ENCODE peak calls at places on chromosomes 4 and X, in five cellular contexts. One of them, this sample, is unnamed. For H3K4me1, the result is how much of the 10 kb centered on the place peaks cover.

GRCh38 chrX:46840946-46841740 is 4.3 kb downstream of the RP2 start:
- DNase-seq in prostate gland: no peak
- DNase-seq in Peyer's patch: no peak
- DNase-seq in colonic mucosa: no peak
- DNase-seq in tibial nerve: no peak
- DNase-seq in this sample: no peak

GRCh38 chrX:26783512-26784225 is 567.7 kb downstream of the MAGEB5 start:
- DNase-seq in prostate gland: no peak
- DNase-seq in Peyer's patch: no peak
- DNase-seq in colonic mucosa: peak
- DNase-seq in tibial nerve: no peak
- DNase-seq in this sample: no peak

GRCh38 chrX:117543885-117544284 is 572.7 kb downstream of the KLHL13 start:
- DNase-seq in prostate gland: peak
- DNase-seq in Peyer's patch: no peak
- DNase-seq in colonic mucosa: no peak
- DNase-seq in tibial nerve: no peak
- DNase-seq in this sample: no peak

GRCh38 chr4:78876568-78877320 is 62.5 kb downstream of the PAQR3 start:
- DNase-seq in prostate gland: no peak
- DNase-seq in Peyer's patch: no peak
- DNase-seq in colonic mucosa: no peak
- DNase-seq in tibial nerve: no peak
- DNase-seq in this sample: no peak

GRCh38 chr4:168621806-168622589 is 125.1 kb downstream of the PALLD start:
- DNase-seq in prostate gland: no peak
- DNase-seq in Peyer's patch: no peak
- DNase-seq in colonic mucosa: no peak
- DNase-seq in tibial nerve: no peak
- DNase-seq in this sample: no peak

GRCh38 chr4:36235306-36235705 is 9.0 kb downstream of the ARAP2 start:
- DNase-seq in prostate gland: no peak
- DNase-seq in Peyer's patch: peak
- DNase-seq in colonic mucosa: no peak
- DNase-seq in tibial nerve: no peak
- DNase-seq in this sample: no peak

GRCh38 chr4:156774422-156774821 is 197.2 kb downstream of the PDGFC start:
- DNase-seq in prostate gland: no peak
- DNase-seq in Peyer's patch: no peak
- DNase-seq in colonic mucosa: no peak
- DNase-seq in tibial nerve: no peak
- DNase-seq in this sample: no peak

GRCh38 chr4:79294064-79294463 is 31.8 kb downstream of the NAA11 start:
- DNase-seq in prostate gland: no peak
- DNase-seq in Peyer's patch: no peak
- DNase-seq in colonic mucosa: peak
- DNase-seq in tibial nerve: no peak
- DNase-seq in this sample: no peak

GRCh38 chrX:76398970-76399369 is 28.5 kb upstream of the MAGEE1 start:
- DNase-seq in prostate gland: no peak
- DNase-seq in Peyer's patch: no peak
- DNase-seq in colonic mucosa: no peak
- DNase-seq in tibial nerve: no peak
- DNase-seq in this sample: no peak

GRCh38 chrX:69505772-69506616 is 1.9 kb downstream of the NALF2 start:
- DNase-seq in prostate gland: no peak
- DNase-seq in Peyer's patch: no peak
- DNase-seq in colonic mucosa: no peak
- DNase-seq in tibial nerve: no peak
- DNase-seq in this sample: no peak

GRCh38 chrX:9687899-9688298 is 77.7 kb downstream of the GPR143 start:
- DNase-seq in prostate gland: no peak
- DNase-seq in Peyer's patch: no peak
- DNase-seq in colonic mucosa: no peak
- DNase-seq in tibial nerve: no peak
- DNase-seq in this sample: no peak

GRCh38 chrX:140949231-140949630 is 53.2 kb upstream of the SPANXB1 start:
- DNase-seq in prostate gland: no peak
- DNase-seq in Peyer's patch: no peak
- DNase-seq in colonic mucosa: no peak
- DNase-seq in tibial nerve: no peak
- DNase-seq in this sample: no peak

GRCh38 chr4:96599752-96600151 is 759.9 kb downstream of the PDHA2 start:
- DNase-seq in prostate gland: no peak
- DNase-seq in Peyer's patch: no peak
- DNase-seq in colonic mucosa: no peak
- DNase-seq in tibial nerve: no peak
- DNase-seq in this sample: no peak

GRCh38 chr4:79338148-79338547 is 12.3 kb upstream of the NAA11 start:
- DNase-seq in prostate gland: no peak
- DNase-seq in Peyer's patch: no peak
- DNase-seq in colonic mucosa: no peak
- DNase-seq in tibial nerve: no peak
- DNase-seq in this sample: no peak

GRCh38 chr4:108834787-108835384 is 72.0 kb upstream of the ETNPPL start:
- DNase-seq in prostate gland: no peak
- DNase-seq in Peyer's patch: no peak
- DNase-seq in colonic mucosa: no peak
- DNase-seq in tibial nerve: no peak
- DNase-seq in this sample: no peak

GRCh38 chr4:5895287-5895686 is 2.4 kb upstream of the CRMP1 start:
- DNase-seq in prostate gland: no peak
- DNase-seq in Peyer's patch: no peak
- DNase-seq in colonic mucosa: no peak
- DNase-seq in tibial nerve: no peak
- DNase-seq in this sample: no peak

GRCh38 chr4:78734451-78735003 is 41.6 kb upstream of the BMP2K start:
- DNase-seq in prostate gland: no peak
- DNase-seq in Peyer's patch: no peak
- DNase-seq in colonic mucosa: no peak
- DNase-seq in tibial nerve: no peak
- DNase-seq in this sample: no peak

GRCh38 chr4:2933566-2934076 is 29.6 kb downstream of the NOP14 start:
- DNase-seq in prostate gland: no peak
- DNase-seq in Peyer's patch: peak
- DNase-seq in colonic mucosa: peak
- DNase-seq in tibial nerve: no peak
- DNase-seq in this sample: peak

GRCh38 chr4:182863501-182863900 is 53.7 kb downstream of the DCTD start:
- DNase-seq in prostate gland: no peak
- DNase-seq in Peyer's patch: no peak
- DNase-seq in colonic mucosa: no peak
- DNase-seq in tibial nerve: no peak
- DNase-seq in this sample: no peak

GRCh38 chr4:41573458-41574129 is 35.6 kb downstream of the LIMCH1 start:
- DNase-seq in prostate gland: no peak
- DNase-seq in Peyer's patch: no peak
- DNase-seq in colonic mucosa: no peak
- DNase-seq in tibial nerve: no peak
- DNase-seq in this sample: no peak

GRCh38 chr4:7821245-7822165 is 118.2 kb downstream of the AFAP1 start:
- DNase-seq in prostate gland: no peak
- DNase-seq in Peyer's patch: no peak
- DNase-seq in colonic mucosa: no peak
- DNase-seq in tibial nerve: no peak
- DNase-seq in this sample: no peak
- H3K4me1 ChIP-seq in prostate gland: under half
- H3K4me1 ChIP-seq in Peyer's patch: under half
- H3K4me1 ChIP-seq in colonic mucosa: under half
- H3K4me1 ChIP-seq in tibial nerve: under half
- H3K4me1 ChIP-seq in this sample: under half

GRCh38 chrX:31219174-31219573 is 147.3 kb upstream of the FTHL17 start:
- DNase-seq in prostate gland: no peak
- DNase-seq in Peyer's patch: no peak
- DNase-seq in colonic mucosa: no peak
- DNase-seq in tibial nerve: no peak
- DNase-seq in this sample: no peak
- H3K4me1 ChIP-seq in prostate gland: under half
- H3K4me1 ChIP-seq in Peyer's patch: under half
- H3K4me1 ChIP-seq in colonic mucosa: under half
- H3K4me1 ChIP-seq in tibial nerve: under half
- H3K4me1 ChIP-seq in this sample: under half

DNA sequence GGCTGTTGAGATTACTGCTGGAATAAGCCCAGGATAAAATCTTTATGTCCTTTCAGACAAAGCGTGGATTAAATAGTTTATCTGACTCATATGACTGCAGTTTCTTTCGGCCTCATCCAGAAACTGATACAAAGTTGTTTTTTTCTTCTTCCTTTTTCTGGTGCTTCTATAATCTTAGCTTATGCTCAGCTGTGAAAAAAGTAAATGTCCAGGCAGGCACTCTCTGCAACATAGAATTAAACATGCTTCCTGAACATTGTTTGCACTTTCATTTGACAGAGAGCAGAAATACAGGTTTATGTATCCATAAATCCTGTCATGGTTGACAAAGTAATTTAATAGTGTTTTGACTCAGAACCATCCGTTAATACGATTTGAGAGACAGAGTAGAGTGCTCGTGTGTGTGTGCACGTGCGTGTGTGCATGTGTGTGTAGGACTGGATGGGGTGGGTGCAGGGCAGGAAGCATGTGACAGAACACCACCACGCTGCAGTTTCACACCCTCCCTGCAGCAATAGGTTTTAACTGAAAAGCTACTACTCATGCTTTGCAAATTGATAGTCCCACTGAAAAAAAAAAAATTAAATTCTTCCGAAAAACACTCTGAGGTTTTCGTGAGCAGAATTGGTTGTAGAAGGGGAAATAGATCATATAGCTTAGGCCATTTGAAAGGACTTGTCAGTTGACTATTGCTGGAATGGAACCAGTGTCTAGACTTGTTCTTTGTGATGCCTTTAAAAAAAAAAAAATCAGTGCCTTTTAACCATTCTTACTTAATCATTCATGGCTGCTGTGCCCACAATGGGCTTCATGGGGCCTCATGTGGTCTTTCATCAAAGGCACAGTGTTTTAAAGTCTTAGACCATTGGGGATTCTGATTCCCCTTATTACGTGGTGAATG is 139.0 kb downstream of the AFF1 start:
- DNase-seq in prostate gland: peak
- DNase-seq in Peyer's patch: peak
- DNase-seq in colonic mucosa: peak
- DNase-seq in tibial nerve: peak
- DNase-seq in this sample: peak
- H3K4me1 ChIP-seq in prostate gland: under half
- H3K4me1 ChIP-seq in Peyer's patch: under half
- H3K4me1 ChIP-seq in colonic mucosa: under half
- H3K4me1 ChIP-seq in tibial nerve: under half
- H3K4me1 ChIP-seq in this sample: under half

DNA sequence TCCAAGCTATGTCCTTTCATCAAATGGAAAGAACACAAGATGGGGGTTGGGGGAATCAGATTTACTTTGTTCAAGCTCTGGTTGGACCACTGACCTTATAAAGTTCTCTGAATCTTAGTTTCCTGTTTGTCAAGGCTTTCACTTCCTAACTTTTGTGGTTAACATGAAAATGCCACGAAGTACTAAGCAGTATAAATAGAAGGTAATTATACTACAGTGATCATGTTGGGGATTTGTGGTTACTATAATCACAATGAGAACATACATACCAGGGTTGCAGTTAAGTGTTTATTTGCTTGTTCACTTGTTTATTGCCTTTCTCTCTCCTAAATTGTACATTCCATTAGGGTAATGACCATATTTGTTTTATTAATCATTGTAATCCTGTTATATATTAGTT is 53.2 kb downstream of the SPRY1 start:
- DNase-seq in prostate gland: no peak
- DNase-seq in Peyer's patch: no peak
- DNase-seq in colonic mucosa: no peak
- DNase-seq in tibial nerve: no peak
- DNase-seq in this sample: no peak
- H3K4me1 ChIP-seq in prostate gland: under half
- H3K4me1 ChIP-seq in Peyer's patch: under half
- H3K4me1 ChIP-seq in colonic mucosa: under half
- H3K4me1 ChIP-seq in tibial nerve: under half
- H3K4me1 ChIP-seq in this sample: under half

GRCh38 chr4:76210502-76210901 is 3.1 kb downstream of the SCARB2 start:
- DNase-seq in prostate gland: no peak
- DNase-seq in Peyer's patch: no peak
- DNase-seq in colonic mucosa: peak
- DNase-seq in tibial nerve: no peak
- DNase-seq in this sample: no peak

GRCh38 chr4:76206222-76206942 is 7.2 kb downstream of the SCARB2 start:
- DNase-seq in prostate gland: no peak
- DNase-seq in Peyer's patch: no peak
- DNase-seq in colonic mucosa: peak
- DNase-seq in tibial nerve: no peak
- DNase-seq in this sample: no peak

GRCh38 chr4:76209876-76210275 is 3.7 kb downstream of the SCARB2 start:
- DNase-seq in prostate gland: no peak
- DNase-seq in Peyer's patch: no peak
- DNase-seq in colonic mucosa: no peak
- DNase-seq in tibial nerve: no peak
- DNase-seq in this sample: no peak

GRCh38 chr4:76204936-76205335 is 8.7 kb downstream of the SCARB2 start:
- DNase-seq in prostate gland: no peak
- DNase-seq in Peyer's patch: no peak
- DNase-seq in colonic mucosa: peak
- DNase-seq in tibial nerve: no peak
- DNase-seq in this sample: no peak

DNA sequence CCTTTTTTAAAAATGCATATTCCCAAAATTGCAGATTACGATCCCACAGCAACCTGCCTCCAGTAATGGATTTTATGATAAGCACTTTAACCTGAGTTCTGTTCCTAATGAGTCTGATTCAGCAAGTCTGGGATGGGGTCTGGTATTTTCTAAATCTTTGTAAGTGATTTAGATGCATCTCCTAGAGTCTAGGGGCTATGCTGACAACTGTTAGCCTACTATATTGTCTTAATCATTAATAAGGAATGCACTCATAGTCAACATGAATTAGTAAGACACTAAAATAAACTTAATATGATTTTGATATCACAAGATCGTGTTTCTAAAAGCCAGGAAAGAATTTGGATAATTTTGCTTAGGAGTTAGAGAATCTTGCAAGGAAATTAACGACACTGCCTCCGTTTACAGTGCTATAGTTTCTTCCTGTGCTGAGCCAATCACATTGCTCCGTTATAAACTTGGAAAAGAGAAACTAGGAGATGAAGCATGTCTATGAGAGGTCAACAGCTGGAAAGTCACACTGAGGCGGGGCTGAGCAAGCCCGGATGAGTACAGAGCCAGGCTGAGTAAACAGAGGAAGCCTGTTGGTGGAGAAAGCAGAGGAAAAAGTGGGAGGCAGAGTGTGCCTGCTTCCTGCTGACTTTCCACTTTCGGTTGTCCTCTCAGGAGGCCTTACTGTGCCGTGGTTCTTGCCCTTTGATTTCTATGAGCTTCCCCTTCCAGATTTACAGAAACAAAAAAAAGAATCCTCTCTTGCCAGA is 5.4 kb downstream of the SCARB2 start:
- DNase-seq in prostate gland: peak
- DNase-seq in Peyer's patch: peak
- DNase-seq in colonic mucosa: peak
- DNase-seq in tibial nerve: peak
- DNase-seq in this sample: peak
- H3K4me1 ChIP-seq in prostate gland: under half
- H3K4me1 ChIP-seq in Peyer's patch: under half
- H3K4me1 ChIP-seq in colonic mucosa: under half
- H3K4me1 ChIP-seq in tibial nerve: under half
- H3K4me1 ChIP-seq in this sample: half or more

GRCh38 chr4:82367438-82368097 is 6.2 kb downstream of the HNRNPD start:
- DNase-seq in prostate gland: no peak
- DNase-seq in Peyer's patch: no peak
- DNase-seq in colonic mucosa: no peak
- DNase-seq in tibial nerve: no peak
- DNase-seq in this sample: no peak
- H3K4me1 ChIP-seq in prostate gland: under half
- H3K4me1 ChIP-seq in Peyer's patch: under half
- H3K4me1 ChIP-seq in colonic mucosa: under half
- H3K4me1 ChIP-seq in tibial nerve: under half
- H3K4me1 ChIP-seq in this sample: half or more